ENCODE peak calls at places on chromosomes 11 and 22, in five cellular contexts. M, F, V, T and U are unnamed samples.
A peak's percentile ranks its signal among the peaks of the same experiment; 100 is the strongest.

GRCh38 chr11:60957188-60957587 is 5.2 kb upstream of the SLC15A3 start:
- DNase-seq in V (no peak), F (no peak), M (no peak), T (peak; percentile 42), U (no peak)

GRCh38 chr11:113114452-113115027 is 153.3 kb downstream of the NCAM1 start:
- DNase-seq in T (peak; percentile 68), M (no peak), V (no peak), F (peak; percentile 84), U (peak; percentile 15)

GRCh38 chr11:119315139-119316016 is 1.6 kb downstream of the MCAM start:
- DNase-seq in F (peak; percentile 66), V (peak; percentile 27), M (no peak), T (no peak), U (peak; percentile 59)

GRCh38 chr11:34941688-34942087 is 25.3 kb downstream of the PDHX start:
- DNase-seq in V (no peak), F (no peak), T (no peak), M (no peak), U (no peak)

GRCh38 chr11:2470495-2470894 is 25.7 kb downstream of the KCNQ1 start:
- DNase-seq in M (no peak), V (no peak), F (no peak), T (no peak), U (no peak)

GRCh38 chr11:130315354-130315970 is 745 bp upstream of the ZBTB44 start:
- DNase-seq in F (no peak), V (peak; percentile 39), T (no peak), M (no peak), U (no peak)

GRCh38 chr22:17980638-17981051 is 43.7 kb downstream of the MICAL3 start:
- DNase-seq in M (no peak), V (peak; percentile 6), T (peak; percentile 30), F (no peak), U (no peak)

GRCh38 chr11:64067257-64067993 is 31.7 kb downstream of the FLRT1 start:
- DNase-seq in F (no peak), M (no peak), V (no peak), T (no peak), U (no peak)

GRCh38 chr11:14081541-14082211 is 119.2 kb downstream of the SPON1 start:
- DNase-seq in V (no peak), T (no peak), M (no peak), F (no peak), U (no peak)

GRCh38 chr11:65419773-65420481 is 2.7 kb upstream of the NEAT1 start:
- DNase-seq in F (peak; percentile 95), T (peak; percentile 98), V (peak; percentile 49), M (no peak), U (peak; percentile 82)

GRCh38 chr22:50438305-50439275 is 36.2 kb downstream of the SBF1 start:
- DNase-seq in M (no peak), F (no peak), V (no peak), T (no peak), U (no peak)

GRCh38 chr22:47071078-47071811 is 308.8 kb downstream of the TBC1D22A start:
- DNase-seq in T (no peak), M (no peak), V (no peak), F (no peak), U (no peak)

GRCh38 chr22:39995346-39996252 is 845 bp downstream of the FAM83F start:
- DNase-seq in T (no peak), M (no peak), F (no peak), V (no peak), U (no peak)

GRCh38 chr11:102436546-102436945 is 16.0 kb downstream of the TMEM123 start:
- DNase-seq in T (peak; percentile 53), V (no peak), F (no peak), M (no peak), U (no peak)

GRCh38 chr11:43419460-43419859 is 60.7 kb downstream of the TTC17 start:
- DNase-seq in V (no peak), T (peak; percentile 62), M (no peak), F (peak; percentile 23), U (peak; percentile 17)

GRCh38 chr11:439315-440064 is 2.3 kb downstream of the ANO9 start:
- DNase-seq in T (no peak), F (no peak), V (no peak), M (no peak), U (no peak)

GRCh38 chr22:24108073-24108472 is 73.2 kb upstream of the SUSD2 start:
- DNase-seq in T (no peak), M (no peak), F (no peak), V (no peak), U (no peak)

GRCh38 chr11:107183963-107184362 is 165.7 kb upstream of the GUCY1A2 start:
- DNase-seq in F (no peak), T (no peak), V (no peak), M (no peak), U (no peak)

GRCh38 chr22:44247923-44248892 is 64.5 kb downstream of the SHISAL1 start:
- DNase-seq in M (no peak), T (no peak), V (no peak), F (no peak), U (no peak)

GRCh38 chr22:17116931-17117330 is 4.2 kb downstream of the TMEM121B start:
- DNase-seq in V (no peak), M (no peak), F (no peak), T (no peak), U (no peak)

GRCh38 chr22:35230839-35231584 is 26.3 kb upstream of the HMGXB4 start:
- DNase-seq in T (no peak), F (no peak), M (no peak), V (no peak), U (no peak)

GRCh38 chr11:128687321-128687720 is 6.6 kb upstream of the FLI1 start:
- DNase-seq in V (no peak), M (no peak), F (no peak), T (peak; percentile 47), U (no peak)

GRCh38 chr11:77250881-77251640 is 50.4 kb downstream of the GDPD4 start:
- DNase-seq in M (no peak), V (no peak), T (peak; percentile 44), F (no peak), U (no peak)

GRCh38 chr22:39392341-39392948 is 7.1 kb upstream of the TAB1 start:
- DNase-seq in T (peak; percentile 31), M (no peak), F (no peak), V (no peak), U (no peak)

GRCh38 chr11:76962583-76963416 is 71.4 kb upstream of the B3GNT6 start:
- DNase-seq in T (no peak), F (no peak), M (no peak), V (no peak), U (no peak)

GRCh38 chr22:23218053-23218866 is 38.0 kb downstream of the BCR start:
- DNase-seq in V (no peak), T (no peak), F (no peak), M (no peak), U (no peak)

GRCh38 chr22:37610480-37611148 is 2.0 kb downstream of the GGA1 start:
- DNase-seq in F (no peak), M (no peak), T (no peak), V (no peak), U (no peak)